ENCODE peak calls at places on chromosome 1, in eight cellular contexts. L is GM12878, C is IMR-90, M is K562, T is HCT116, K is SK-N-SH, P is HepG2, J is H1. B is an unnamed sample.

GRCh38 chr1:204350857-204351573 is 8.7 kb downstream of the PLEKHA6 start:
- DNase-seq in P (no peak), C (peak), T (no peak), J (no peak), K (peak), M (peak), L (no peak), B (no peak)

GRCh38 chr1:196450143-196450911 is 157.9 kb downstream of the KCNT2 start:
- DNase-seq in J (no peak), M (no peak), C (no peak), T (no peak), P (no peak), K (no peak), L (no peak), B (no peak)

GRCh38 chr1:6100801-6101783 is 55.4 kb downstream of the KCNAB2 start:
- DNase-seq in T (no peak), J (no peak), P (no peak), L (no peak), K (no peak), C (no peak), M (no peak), B (no peak)

GRCh38 chr1:202145325-202146140 is 996 bp upstream of the ARL8A start:
- DNase-seq in T (no peak), C (no peak), L (no peak), K (no peak), J (no peak), P (no peak), M (peak), B (no peak)

GRCh38 chr1:164785841-164786534 is 227.0 kb downstream of the PBX1 start:
- DNase-seq in P (no peak), J (no peak), K (no peak), T (no peak), L (no peak), M (no peak), C (peak), B (no peak)

GRCh38 chr1:151888972-151889570 is 20.2 kb downstream of the THEM4 start:
- DNase-seq in T (no peak), K (peak), L (no peak), C (no peak), M (no peak), P (no peak), J (no peak), B (peak)

GRCh38 chr1:170741678-170742077 is 77.7 kb downstream of the PRRX1 start:
- DNase-seq in C (no peak), M (no peak), J (no peak), K (no peak), L (no peak), T (no peak), P (no peak), B (no peak)

GRCh38 chr1:11736746-11737639 is 1.1 kb downstream of the AGTRAP start:
- DNase-seq in P (peak), K (peak), J (no peak), M (peak), C (peak), T (no peak), L (no peak), B (peak)

GRCh38 chr1:165143437-165144065 is 213.0 kb downstream of the LMX1A start:
- DNase-seq in L (no peak), M (peak), P (peak), J (no peak), K (no peak), C (no peak), T (no peak), B (no peak)

GRCh38 chr1:247102381-247102780 is 1.8 kb downstream of the ZNF669 start:
- DNase-seq in L (no peak), M (no peak), K (no peak), C (peak), P (no peak), T (no peak), J (no peak), B (no peak)

GRCh38 chr1:53949023-53949611 is 3.0 kb downstream of the LRRC42 start:
- DNase-seq in C (peak), P (peak), M (peak), K (peak), L (no peak), T (no peak), J (no peak), B (peak)

GRCh38 chr1:156368889-156369684 is at the start of gene RHBG:
- DNase-seq in K (no peak), T (no peak), M (no peak), L (no peak), J (no peak), P (peak), C (peak), B (no peak)

GRCh38 chr1:43522431-43522775 is 8.3 kb upstream of the PTPRF start:
- DNase-seq in K (no peak), C (no peak), J (no peak), P (no peak), T (no peak), L (no peak), M (no peak), B (no peak)

GRCh38 chr1:193260056-193260750 is 73.8 kb upstream of the B3GALT2 start:
- DNase-seq in J (no peak), P (no peak), L (no peak), M (no peak), K (no peak), T (no peak), C (peak), B (no peak)

GRCh38 chr1:193700710-193701355 is 514.4 kb upstream of the B3GALT2 start:
- DNase-seq in P (no peak), J (no peak), K (no peak), L (no peak), M (no peak), C (peak), T (peak), B (peak)

GRCh38 chr1:8421721-8422120 is 103.8 kb downstream of the SLC45A1 start:
- DNase-seq in J (no peak), T (no peak), P (no peak), C (peak), M (no peak), L (no peak), K (no peak), B (no peak)

GRCh38 chr1:205318231-205318991 is 3.1 kb downstream of the NUAK2 start:
- DNase-seq in J (no peak), C (no peak), L (no peak), K (no peak), M (no peak), T (no peak), P (peak), B (no peak)

GRCh38 chr1:160161965-160162705 is 10.7 kb downstream of the ATP1A4 start:
- DNase-seq in T (no peak), M (peak), P (peak), K (no peak), J (peak), L (no peak), C (peak), B (no peak)

GRCh38 chr1:202343652-202344349 is 2.1 kb upstream of the UBE2T start:
- DNase-seq in K (peak), M (peak), C (peak), T (peak), L (no peak), P (peak), J (no peak), B (peak)

GRCh38 chr1:201113451-201114244 is 1.4 kb upstream of the CACNA1S start:
- DNase-seq in L (no peak), M (no peak), C (no peak), J (no peak), T (no peak), K (no peak), P (no peak), B (no peak)

GRCh38 chr1:109075531-109076490 is at the start of gene TAF13:
- DNase-seq in T (peak), K (peak), C (peak), P (peak), J (peak), M (peak), L (peak), B (peak)

GRCh38 chr1:185157599-185158469 is 867 bp downstream of the SWT1 start:
- DNase-seq in K (no peak), C (peak), P (no peak), T (no peak), L (no peak), J (no peak), M (peak), B (peak)

GRCh38 chr1:70840260-70840953 is 207.2 kb downstream of the PTGER3 start:
- DNase-seq in P (no peak), M (no peak), L (no peak), T (no peak), K (no peak), J (no peak), C (no peak), B (no peak)

GRCh38 chr1:239429163-239429562 is 42.8 kb downstream of the CHRM3 start:
- DNase-seq in T (no peak), P (no peak), M (no peak), C (no peak), L (no peak), K (no peak), J (no peak), B (no peak)

GRCh38 chr1:19688041-19688842 is 23.6 kb downstream of the HTR6 start:
- DNase-seq in P (no peak), L (no peak), C (no peak), T (no peak), J (no peak), M (no peak), K (no peak), B (no peak)

GRCh38 chr1:205972081-205972480 is 28.8 kb upstream of the SLC26A9 start:
- DNase-seq in C (no peak), M (no peak), K (no peak), J (no peak), L (no peak), P (no peak), T (no peak), B (no peak)

GRCh38 chr1:11655263-11656079 is 794 bp downstream of the FBXO44 start:
- DNase-seq in K (no peak), T (no peak), M (no peak), P (no peak), C (no peak), J (no peak), L (no peak), B (no peak)

GRCh38 chr1:155933591-155934096 is 569 bp downstream of the KHDC4 start:
- DNase-seq in C (no peak), K (peak), M (peak), T (no peak), L (no peak), P (no peak), J (no peak), B (no peak)

GRCh38 chr1:96075704-96076455 is 645.7 kb upstream of the PTBP2 start:
- DNase-seq in M (no peak), J (no peak), P (no peak), K (no peak), C (no peak), T (no peak), L (no peak), B (no peak)

GRCh38 chr1:203340112-203340804 is 10.7 kb downstream of the FMOD start:
- DNase-seq in C (peak), K (peak), J (no peak), M (peak), L (no peak), P (peak), T (peak), B (peak)

GRCh38 chr1:206907304-206907991 is 10.2 kb downstream of the IL24 start:
- DNase-seq in M (peak), P (peak), C (no peak), L (no peak), K (peak), T (no peak), J (no peak), B (peak)

GRCh38 chr1:230686747-230687146 is 27.2 kb downstream of the AGT start:
- DNase-seq in P (no peak), T (no peak), M (no peak), J (no peak), C (no peak), L (no peak), K (no peak), B (no peak)

GRCh38 chr1:53608071-53608470 is 130.9 kb downstream of the GLIS1 start:
- DNase-seq in M (no peak), L (no peak), P (no peak), J (no peak), K (no peak), T (no peak), C (no peak), B (no peak)

GRCh38 chr1:24119859-24120756 is 8.2 kb upstream of the MYOM3 start:
- DNase-seq in K (no peak), T (no peak), M (no peak), L (no peak), P (peak), J (no peak), C (peak), B (no peak)

GRCh38 chr1:6072774-6073479 is 27.2 kb downstream of the KCNAB2 start:
- DNase-seq in J (no peak), T (no peak), C (no peak), P (no peak), L (no peak), K (no peak), M (no peak), B (no peak)

GRCh38 chr1:240602189-240602588 is 9.8 kb downstream of the GREM2 start:
- DNase-seq in T (no peak), P (no peak), K (no peak), M (no peak), C (peak), J (no peak), L (no peak), B (no peak)

GRCh38 chr1:77392486-77392885 is 110.7 kb downstream of the AK5 start:
- DNase-seq in T (no peak), K (no peak), J (no peak), L (no peak), P (no peak), C (no peak), M (no peak), B (no peak)

GRCh38 chr1:46477153-46477929 is 12.3 kb upstream of the DMBX1 start:
- DNase-seq in T (peak), M (peak), P (peak), J (peak), C (peak), K (peak), L (peak), B (peak)
- TF ChIP-seq RAD21 in T (peak), M (peak), P (peak), J (peak), C (peak), K (peak), L (peak), B (peak)

GRCh38 chr1:37186246-37186756 is 152.0 kb upstream of the GRIK3 start:
- DNase-seq in P (no peak), M (no peak), T (no peak), K (peak), C (no peak), J (no peak), L (no peak), B (no peak)

GRCh38 chr1:37184789-37185188 is 150.5 kb upstream of the GRIK3 start:
- DNase-seq in P (no peak), K (no peak), M (no peak), J (no peak), L (no peak), C (no peak), T (no peak), B (no peak)

GRCh38 chr1:37189111-37189510 is 154.8 kb upstream of the GRIK3 start:
- DNase-seq in P (no peak), C (no peak), K (no peak), M (no peak), J (no peak), L (no peak), T (no peak), B (no peak)
- TF ChIP-seq RAD21 in P (no peak), C (no peak), K (no peak), M (no peak), J (no peak), L (no peak), T (no peak), B (no peak)

GRCh38 chr1:15765495-15766194 is 7.0 kb downstream of the FBLIM1 start:
- DNase-seq in K (no peak), M (peak), P (no peak), L (no peak), T (no peak), J (no peak), C (peak), B (no peak)
- TF ChIP-seq RAD21 in K (no peak), M (no peak), P (no peak), L (no peak), T (no peak), J (no peak), C (no peak), B (no peak)

DNA sequence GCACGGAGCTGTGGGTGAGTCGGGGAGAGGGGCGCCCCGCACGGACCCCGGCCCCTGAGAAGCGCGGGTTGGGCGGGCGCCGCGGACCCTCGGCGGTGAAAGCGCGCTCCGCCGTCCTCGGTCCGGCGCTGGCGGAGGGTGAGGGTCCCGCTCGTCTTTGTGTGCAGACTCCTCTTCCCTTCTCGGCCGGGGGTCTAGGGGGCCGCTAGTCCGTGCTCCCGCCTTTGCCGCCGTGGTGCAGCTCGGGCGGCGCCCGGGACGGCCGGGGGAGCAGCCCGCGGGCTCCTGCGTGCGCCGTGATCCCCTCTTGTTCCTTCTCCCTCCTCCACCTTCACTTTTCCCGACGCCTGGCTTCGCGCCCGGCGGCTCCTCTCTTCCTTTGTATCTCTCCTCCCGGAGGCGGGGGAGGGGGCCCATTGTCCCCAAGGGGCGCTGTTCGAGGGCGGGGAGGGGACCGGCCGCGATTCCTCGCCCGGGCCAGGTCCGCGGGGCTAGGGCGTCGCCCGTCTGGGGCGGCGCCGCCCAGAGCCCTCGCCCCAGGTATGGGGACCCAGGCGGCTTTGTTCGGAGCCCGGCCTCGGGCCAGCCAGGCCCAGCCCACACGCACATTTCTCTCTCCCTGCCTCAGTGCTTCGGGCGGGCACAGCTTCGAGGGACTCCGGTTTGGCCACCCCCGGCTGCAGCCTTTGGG is 519 bp downstream of the FNBP1L start:
- DNase-seq in M (peak), T (no peak), L (no peak), C (no peak), P (peak), K (peak), J (no peak), B (peak)
- TF ChIP-seq RAD21 in M (no peak), T (no peak), L (no peak), C (no peak), P (no peak), K (no peak), J (no peak), B (no peak)

GRCh38 chr1:33763406-33763805 is 100.5 kb upstream of the HMGB4 start:
- DNase-seq in T (no peak), J (no peak), M (no peak), K (no peak), C (peak), L (no peak), P (no peak), B (no peak)

GRCh38 chr1:33764149-33764548 is 99.7 kb upstream of the HMGB4 start:
- DNase-seq in M (no peak), K (no peak), T (no peak), L (no peak), J (no peak), P (no peak), C (no peak), B (no peak)

GRCh38 chr1:33762099-33762830 is 101.6 kb upstream of the HMGB4 start:
- DNase-seq in J (no peak), P (no peak), K (no peak), T (no peak), M (no peak), L (no peak), C (peak), B (no peak)

GRCh38 chr1:33758698-33759097 is 105.2 kb upstream of the HMGB4 start:
- DNase-seq in P (no peak), L (no peak), C (peak), K (no peak), M (no peak), J (no peak), T (no peak), B (no peak)

DNA sequence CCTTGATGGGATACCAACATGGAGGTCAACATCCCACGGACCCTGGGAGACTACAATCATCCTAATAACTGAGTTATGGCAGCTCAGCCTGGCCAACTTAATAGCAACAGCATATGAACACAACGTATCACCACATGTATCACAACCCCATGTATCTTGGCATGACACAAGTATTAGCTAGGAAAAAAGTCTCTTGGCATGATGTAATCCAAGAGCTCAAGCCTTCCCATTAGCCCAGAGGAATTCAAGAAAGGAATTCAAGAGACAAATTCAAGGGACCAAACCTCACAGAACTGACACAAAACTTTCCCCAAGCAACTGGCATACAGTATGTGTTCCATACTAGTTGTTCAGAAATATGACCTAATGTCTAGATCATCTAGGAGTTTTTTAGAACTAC is 100.9 kb upstream of the HMGB4 start:
- DNase-seq in T (no peak), M (no peak), J (no peak), C (no peak), P (no peak), L (no peak), K (no peak), B (no peak)
- TF ChIP-seq RAD21 in T (no peak), M (no peak), J (no peak), C (no peak), P (no peak), L (no peak), K (no peak), B (no peak)